ENCODE peak calls at places on chromosomes 6 and 20, in seven cellular contexts. W is OCI-LY7; Y is fibroblast of mammary gland; F is esophagus muscularis mucosa; Q is heart right ventricle; X is fibroblast of lung; O is CD4-positive, alpha-beta T cell. E is an unnamed sample.

GRCh38 chr6:69914015-69914485 is 47.7 kb downstream of the COL19A1 start:
- DNase-seq in W (no peak), Y (no peak), F (no peak), Q (no peak), X (no peak), O (no peak), E (no peak)

GRCh38 chr20:1860446-1860845 is 34.8 kb upstream of the SIRPA start:
- DNase-seq in W (no peak), Y (peak; percentile 63), F (no peak), Q (no peak), X (peak; percentile 92), O (no peak), E (no peak)

GRCh38 chr6:29967379-29968010 is 25.2 kb downstream of the HLA-A start:
- DNase-seq in W (peak; percentile 61), Y (peak; percentile 17), F (no peak), Q (no peak), X (peak; percentile 6), O (no peak), E (no peak)

GRCh38 chr6:170523256-170524187 is 29.6 kb downstream of the PSMB1 start:
- DNase-seq in W (no peak), Y (no peak), F (no peak), Q (no peak), X (no peak), O (no peak), E (no peak)

GRCh38 chr6:142946924-142947701 is 2.1 kb upstream of the HIVEP2 start:
- DNase-seq in W (peak; percentile 75), Y (peak; percentile 77), F (peak; percentile 95), Q (peak; percentile 86), X (peak; percentile 78), O (peak; percentile 68), E (peak; percentile 27)

GRCh38 chr6:54194067-54194466 is 82.8 kb downstream of the MLIP start:
- DNase-seq in W (no peak), Y (peak; percentile 56), F (no peak), Q (no peak), X (peak; percentile 76), O (no peak), E (no peak)

GRCh38 chr20:64119681-64120341 is 12.4 kb upstream of the NPBWR2 start:
- DNase-seq in W (peak; percentile 16), Y (peak; percentile 3), F (no peak), Q (no peak), X (no peak), O (no peak), E (no peak)

GRCh38 chr20:43243672-43244269 is 54.1 kb upstream of the PTPRT start:
- DNase-seq in W (peak; percentile 14), Y (no peak), F (no peak), Q (no peak), X (no peak), O (no peak), E (no peak)

GRCh38 chr20:45293041-45294002 is 13.3 kb upstream of the RBPJL start:
- DNase-seq in W (no peak), Y (peak; percentile 54), F (peak; percentile 97), Q (peak; percentile 82), X (peak; percentile 52), O (peak; percentile 66), E (peak; percentile 94)

GRCh38 chr6:170227996-170228550 is 62.8 kb downstream of the DLL1 start:
- DNase-seq in W (no peak), Y (no peak), F (no peak), Q (no peak), X (no peak), O (no peak), E (no peak)

GRCh38 chr20:24755411-24755922 is 193.6 kb upstream of the CST7 start:
- DNase-seq in W (no peak), Y (no peak), F (no peak), Q (no peak), X (no peak), O (no peak), E (no peak)

GRCh38 chr20:49276895-49277785 is 717 bp downstream of the ZNFX1 start:
- DNase-seq in W (peak; percentile 31), Y (no peak), F (no peak), Q (peak; percentile 49), X (no peak), O (peak; percentile 12), E (no peak)

GRCh38 chr6:139853302-139853992 is 479.0 kb upstream of the CITED2 start:
- DNase-seq in W (no peak), Y (no peak), F (no peak), Q (no peak), X (peak; percentile 55), O (no peak), E (no peak)

GRCh38 chr6:154509421-154510143 is 903 bp downstream of the CNKSR3 start:
- DNase-seq in W (no peak), Y (peak; percentile 30), F (no peak), Q (peak; percentile 35), X (peak; percentile 50), O (no peak), E (peak; percentile 25)

GRCh38 chr6:63389191-63389844 is 69.5 kb upstream of the LGSN start:
- DNase-seq in W (no peak), Y (no peak), F (no peak), Q (no peak), X (no peak), O (no peak), E (no peak)

GRCh38 chr6:101150226-101150625 is 243.3 kb upstream of the GRIK2 start:
- DNase-seq in W (no peak), Y (no peak), F (no peak), Q (no peak), X (no peak), O (no peak), E (no peak)

GRCh38 chr6:15962449-15962764 is 166.5 kb upstream of the MYLIP start:
- DNase-seq in W (peak; percentile 22), Y (peak; percentile 73), F (no peak), Q (no peak), X (peak; percentile 89), O (no peak), E (no peak)

GRCh38 chr6:132768051-132768517 is 10.4 kb upstream of the VNN2 start:
- DNase-seq in W (peak; percentile 59), Y (peak; percentile 10), F (no peak), Q (peak; percentile 7), X (no peak), O (no peak), E (peak; percentile 5)

GRCh38 chr6:158674342-158674969 is 24.6 kb downstream of the SYTL3 start:
- DNase-seq in W (no peak), Y (no peak), F (no peak), Q (no peak), X (no peak), O (no peak), E (no peak)

GRCh38 chr6:53648571-53648970 is 17.0 kb downstream of the KLHL31 start:
- DNase-seq in W (no peak), Y (no peak), F (no peak), Q (no peak), X (peak; percentile 49), O (no peak), E (no peak)

GRCh38 chr20:62571667-62572344 is 70.5 kb upstream of the SLCO4A1 start:
- DNase-seq in W (peak; percentile 80), Y (no peak), F (no peak), Q (no peak), X (no peak), O (no peak), E (no peak)
- TF ChIP-seq CTCF in W (peak; percentile 82), Y (no peak), F (no peak), Q (no peak), X (no peak), O (no peak), E (peak; percentile 12)

GRCh38 chr6:41278699-41279405 is 7.6 kb downstream of the TREM1 start:
- DNase-seq in W (peak; percentile 72), Y (peak; percentile 63), F (peak; percentile 91), Q (no peak), X (peak; percentile 22), O (peak; percentile 39), E (peak; percentile 46)
- TF ChIP-seq CTCF in W (peak; percentile 80), Y (peak; percentile 62), F (peak; percentile 28), Q (no peak), X (peak; percentile 18), O (peak; percentile 46), E (peak; percentile 66)

DNA sequence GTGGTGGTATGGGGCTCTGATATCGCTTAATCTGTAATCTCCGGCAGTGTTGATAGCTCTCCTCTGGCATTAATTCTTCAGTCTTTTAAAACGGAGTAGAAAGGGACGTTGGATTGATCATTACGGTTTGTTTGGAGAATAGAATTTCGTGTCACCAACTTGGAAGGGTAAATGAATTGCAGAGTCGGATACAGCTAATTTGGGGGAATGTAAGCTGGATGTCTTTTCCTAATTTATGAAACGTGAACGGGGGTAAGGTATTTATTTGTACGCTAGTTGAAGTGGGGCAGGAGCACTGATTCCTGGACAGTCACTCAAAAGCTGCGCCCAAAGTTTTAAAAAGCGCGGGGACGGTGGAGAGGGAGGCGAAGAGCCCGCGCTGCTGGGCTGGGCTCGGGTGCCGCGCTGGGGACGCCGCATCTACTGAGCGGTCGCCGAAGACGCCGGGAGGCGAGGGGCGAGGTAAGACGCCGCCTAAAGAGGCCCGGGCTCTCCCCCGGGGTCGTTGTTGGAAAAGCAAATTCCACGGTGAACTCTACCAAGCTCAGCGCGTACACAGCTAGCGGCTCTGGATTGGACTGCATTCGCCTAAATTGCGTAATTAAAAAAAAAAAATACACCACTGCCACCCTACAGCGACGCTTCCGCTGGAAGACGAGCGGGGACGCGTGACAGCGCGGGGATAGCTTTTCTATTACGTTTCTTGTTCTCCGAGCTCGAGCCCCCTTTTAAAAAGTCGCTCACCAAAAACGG is 92.2 kb upstream of the PRDM1 start:
- DNase-seq in W (no peak), Y (peak; percentile 36), F (no peak), Q (peak; percentile 36), X (peak; percentile 42), O (peak; percentile 31), E (no peak)
- TF ChIP-seq CTCF in W (no peak), Y (no peak), F (no peak), Q (no peak), X (no peak), O (no peak), E (no peak)

DNA sequence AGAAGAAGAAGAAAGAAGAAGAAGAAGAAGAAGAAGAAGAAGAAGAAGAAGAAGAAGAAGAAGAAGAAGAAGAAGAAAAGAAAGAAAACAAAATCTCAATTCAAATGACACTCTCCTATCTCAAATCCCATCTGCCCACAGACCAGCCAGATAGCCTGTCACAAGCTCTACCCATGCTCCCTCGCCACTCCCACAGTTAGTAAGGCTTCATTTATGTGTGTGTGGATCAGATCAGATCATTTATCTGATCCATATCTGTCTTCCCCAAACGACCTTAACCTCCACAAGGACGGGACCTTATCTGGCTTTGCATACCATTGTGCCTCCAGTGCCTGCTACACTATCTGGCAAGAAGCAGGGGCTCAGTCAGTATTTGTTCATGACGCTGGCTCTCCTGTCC is 81.9 kb upstream of the RREB1 start:
- DNase-seq in W (no peak), Y (no peak), F (no peak), Q (no peak), X (no peak), O (no peak), E (no peak)
- TF ChIP-seq CTCF in W (no peak), Y (no peak), F (no peak), Q (no peak), X (no peak), O (no peak), E (no peak)

GRCh38 chr20:5788385-5788895 is 38.2 kb downstream of the SHLD1 start:
- DNase-seq in W (peak; percentile 96), Y (peak; percentile 93), F (no peak), Q (peak; percentile 35), X (peak; percentile 78), O (peak; percentile 73), E (peak; percentile 73)
- TF ChIP-seq CTCF in W (peak; percentile 99), Y (peak; percentile 94), F (peak; percentile 85), Q (peak; percentile 94), X (peak; percentile 79), O (peak; percentile 92), E (peak; percentile 93)